ENCODE peak calls at places on chromosomes 11 and 22, in six cellular contexts. P, S, A, E, B and U are unnamed samples.

GRCh38 chr11:76152086-76152658 is 54.1 kb downstream of the WNT11 start:
- DNase-seq in P (no peak), S (peak; percentile 89), A (peak; percentile 85), E (no peak), B (peak; percentile 67), U (peak; percentile 80)

GRCh38 chr11:92329137-92329536 is 104.5 kb downstream of the FAT3 start:
- DNase-seq in P (no peak), S (no peak), A (no peak), E (peak; percentile 61), B (no peak), U (no peak)

GRCh38 chr11:58739725-58740430 is 8.1 kb upstream of the GLYAT start:
- DNase-seq in P (no peak), S (no peak), A (no peak), E (no peak), B (no peak), U (no peak)

GRCh38 chr11:130423541-130424155 is 4.8 kb downstream of the ADAMTS8 start:
- DNase-seq in P (no peak), S (no peak), A (no peak), E (no peak), B (no peak), U (no peak)

GRCh38 chr11:94774345-94774744 is 6.2 kb downstream of the AMOTL1 start:
- DNase-seq in P (no peak), S (no peak), A (no peak), E (no peak), B (no peak), U (peak; percentile 52)

GRCh38 chr11:58861533-58861932 is 17.0 kb upstream of the GLYATL2 start:
- DNase-seq in P (no peak), S (no peak), A (no peak), E (no peak), B (no peak), U (no peak)

GRCh38 chr11:31807791-31808074 is 3.4 kb downstream of the PAX6 start:
- DNase-seq in P (no peak), S (no peak), A (no peak), E (no peak), B (no peak), U (no peak)

GRCh38 chr11:35114901-35115687 is 23.9 kb upstream of the CD44 start:
- DNase-seq in P (no peak), S (no peak), A (no peak), E (no peak), B (no peak), U (no peak)

GRCh38 chr22:38016182-38017078 is 32.1 kb upstream of the SOX10 start:
- DNase-seq in P (no peak), S (peak; percentile 77), A (no peak), E (no peak), B (no peak), U (no peak)

GRCh38 chr11:103552086-103552485 is 442.9 kb downstream of the DYNC2H1 start:
- DNase-seq in P (no peak), S (no peak), A (no peak), E (no peak), B (no peak), U (no peak)

GRCh38 chr11:72454791-72455190 is 20.5 kb upstream of the CLPB start:
- DNase-seq in P (no peak), S (no peak), A (no peak), E (no peak), B (no peak), U (no peak)

GRCh38 chr11:133889188-133889587 is 43.9 kb upstream of the SPATA19 start:
- DNase-seq in P (no peak), S (no peak), A (no peak), E (no peak), B (no peak), U (peak; percentile 40)

GRCh38 chr22:46634011-46634699 is 14.0 kb downstream of the GRAMD4 start:
- DNase-seq in P (no peak), S (no peak), A (no peak), E (no peak), B (no peak), U (no peak)

GRCh38 chr22:46442217-46442853 is 95.1 kb downstream of the CELSR1 start:
- DNase-seq in P (no peak), S (no peak), A (no peak), E (no peak), B (no peak), U (no peak)

GRCh38 chr11:116733959-116734517 is 38.7 kb downstream of the BUD13 start:
- DNase-seq in P (no peak), S (no peak), A (no peak), E (no peak), B (no peak), U (peak; percentile 28)

GRCh38 chr11:47106839-47107520 is 69.7 kb downstream of the ARFGAP2 start:
- DNase-seq in P (no peak), S (no peak), A (no peak), E (no peak), B (no peak), U (no peak)

GRCh38 chr11:8867035-8867434 is 44.0 kb upstream of the AKIP1 start:
- DNase-seq in P (no peak), S (no peak), A (no peak), E (no peak), B (no peak), U (no peak)

GRCh38 chr22:42269407-42270177 is 861 bp downstream of the TCF20 start:
- DNase-seq in P (peak; percentile 29), S (peak; percentile 71), A (peak; percentile 79), E (peak; percentile 51), B (peak; percentile 57), U (peak; percentile 89)

GRCh38 chr11:27882066-27882697 is 181.9 kb upstream of the BDNF start:
- DNase-seq in P (no peak), S (no peak), A (no peak), E (no peak), B (no peak), U (no peak)

GRCh38 chr11:91804057-91804456 is 420.6 kb upstream of the FAT3 start:
- DNase-seq in P (no peak), S (no peak), A (no peak), E (no peak), B (no peak), U (no peak)

GRCh38 chr11:71537537-71537936 is 288 bp upstream of the KRTAP5-8 start:
- DNase-seq in P (no peak), S (no peak), A (no peak), E (no peak), B (no peak), U (no peak)

GRCh38 chr22:32841175-32841574 is 39.7 kb downstream of the TIMP3 start:
- DNase-seq in P (no peak), S (no peak), A (no peak), E (no peak), B (no peak), U (no peak)

GRCh38 chr11:134643115-134643514 is 231.1 kb upstream of the B3GAT1 start:
- DNase-seq in P (no peak), S (peak; percentile 32), A (no peak), E (no peak), B (no peak), U (no peak)

GRCh38 chr22:45966320-45966891 is 10.6 kb downstream of the WNT7B start:
- DNase-seq in P (peak; percentile 91), S (no peak), A (no peak), E (no peak), B (no peak), U (no peak)

GRCh38 chr22:44583076-44583760 is 85.2 kb upstream of the RTL6 start:
- DNase-seq in P (no peak), S (no peak), A (no peak), E (no peak), B (no peak), U (no peak)

GRCh38 chr22:26259510-26259909 is 90.2 kb downstream of the SEZ6L start:
- DNase-seq in P (no peak), S (no peak), A (peak; percentile 30), E (no peak), B (no peak), U (no peak)